ENCODE peak calls at places on chromosomes 1 and 21, in seven cellular contexts. E is left lung, Q is hypothalamus, A is NB4, W is mesothelial cell of epicardium, N is cardiac muscle cell, F is A549. Y is an unnamed sample.

GRCh38 chr1:165364432-165365133 is 8.1 kb upstream of the LMX1A start:
- DNase-seq in N (no peak), Q (no peak), F (no peak), A (no peak), W (no peak), E (no peak), Y (peak; percentile 87)

GRCh38 chr1:180915426-180915965 is 2.8 kb downstream of the KIAA1614 start:
- DNase-seq in A (no peak), F (no peak), Q (no peak), E (no peak), N (no peak), W (no peak), Y (no peak)

GRCh38 chr1:202165942-202166843 is 5.8 kb upstream of the PTPN7 start:
- DNase-seq in Q (no peak), W (no peak), N (no peak), A (no peak), F (no peak), E (peak; percentile 35), Y (no peak)

GRCh38 chr1:236289492-236290131 is 7.9 kb upstream of the ERO1B start:
- DNase-seq in E (no peak), F (no peak), Q (no peak), W (no peak), N (no peak), A (no peak), Y (no peak)

GRCh38 chr1:115136106-115136505 is 46.8 kb upstream of the TSPAN2 start:
- DNase-seq in N (no peak), W (no peak), Q (no peak), E (no peak), F (peak; percentile 11), A (no peak), Y (no peak)

GRCh38 chr21:15964181-15964855 is 234.5 kb downstream of the USP25 start:
- DNase-seq in F (no peak), A (no peak), E (no peak), W (no peak), N (no peak), Q (no peak), Y (no peak)

GRCh38 chr1:109547412-109548320 is 749 bp upstream of the GNAI3 start:
- DNase-seq in F (no peak), Q (no peak), A (peak; percentile 46), E (peak; percentile 60), N (no peak), W (no peak), Y (no peak)

GRCh38 chr1:1783320-1783719 is 5.0 kb upstream of the NADK start:
- DNase-seq in W (no peak), Q (no peak), E (no peak), F (no peak), A (no peak), N (no peak), Y (no peak)

GRCh38 chr21:42655797-42656770 is 2.7 kb downstream of the PDE9A start:
- DNase-seq in Q (no peak), E (peak; percentile 57), F (no peak), W (no peak), A (no peak), N (no peak), Y (no peak)

Y was measured in suprapubic skin.